ENCODE peak calls at places on chromosomes 7 and 10, in ten cellular contexts. O, Z, A, K, H, Q, U, B, P and Y are unnamed samples.

GRCh38 chr10:60661627-60662026 is 116.7 kb upstream of the CDK1 start:
- DNase-seq in O (no peak), Z (no peak), A (no peak), K (no peak), H (peak; percentile 94), Q (no peak), U (no peak), B (no peak), P (no peak), Y (no peak)

GRCh38 chr10:97256356-97256755 is 36.1 kb downstream of the ARHGAP19 start:
- DNase-seq in O (no peak), Z (no peak), A (no peak), K (no peak), H (no peak), Q (no peak), U (no peak), B (no peak), P (no peak), Y (no peak)

GRCh38 chr7:133331861-133332260 is 79.0 kb downstream of the EXOC4 start:
- DNase-seq in O (no peak), Z (no peak), A (no peak), K (no peak), H (no peak), Q (no peak), U (no peak), B (no peak), P (no peak), Y (no peak)

GRCh38 chr10:117175215-117175900 is 21.9 kb upstream of the KCNK18 start:
- DNase-seq in O (peak; percentile 87), Z (no peak), A (no peak), K (no peak), H (no peak), Q (no peak), U (no peak), B (peak; percentile 37), P (peak; percentile 41), Y (no peak)

GRCh38 chr7:120991570-120991969 is 3.1 kb downstream of the CPED1 start:
- DNase-seq in O (no peak), Z (no peak), A (no peak), K (no peak), H (peak; percentile 41), Q (no peak), U (no peak), B (no peak), P (no peak), Y (no peak)

GRCh38 chr7:93310346-93310745 is 78.2 kb downstream of the VPS50 start:
- DNase-seq in O (no peak), Z (no peak), A (no peak), K (no peak), H (peak; percentile 4), Q (no peak), U (no peak), B (no peak), P (no peak), Y (no peak)

GRCh38 chr7:80095545-80095944 is 39.1 kb upstream of the GNAI1 start:
- DNase-seq in O (no peak), Z (no peak), A (no peak), K (no peak), H (peak; percentile 45), Q (no peak), U (no peak), B (no peak), P (no peak), Y (no peak)

GRCh38 chr7:50782376-50783208 is at the start of gene GRB10:
- DNase-seq in O (no peak), Z (peak; percentile 22), A (no peak), K (peak; percentile 80), H (peak; percentile 56), Q (peak; percentile 10), U (no peak), B (peak; percentile 68), P (no peak), Y (peak; percentile 71)

GRCh38 chr7:106277976-106278375 is 6.8 kb downstream of the NAMPT start:
- DNase-seq in O (no peak), Z (no peak), A (no peak), K (no peak), H (no peak), Q (no peak), U (no peak), B (no peak), P (no peak), Y (no peak)

GRCh38 chr7:2572101-2572842 is 13.5 kb downstream of the IQCE start:
- DNase-seq in O (peak; percentile 70), Z (peak; percentile 23), A (no peak), K (no peak), H (peak; percentile 80), Q (no peak), U (no peak), B (no peak), P (no peak), Y (no peak)

GRCh38 chr7:45086348-45087065 is 2.3 kb downstream of the NACAD start:
- DNase-seq in O (peak; percentile 61), Z (no peak), A (no peak), K (peak; percentile 85), H (no peak), Q (no peak), U (no peak), B (no peak), P (no peak), Y (no peak)

GRCh38 chr7:39186131-39186530 is 208.4 kb downstream of the POU6F2 start:
- DNase-seq in O (no peak), Z (no peak), A (no peak), K (no peak), H (no peak), Q (no peak), U (no peak), B (no peak), P (no peak), Y (no peak)

GRCh38 chr7:154592392-154592791 is 410.5 kb downstream of the PAXIP1 start:
- DNase-seq in O (no peak), Z (no peak), A (no peak), K (no peak), H (no peak), Q (no peak), U (no peak), B (no peak), P (no peak), Y (no peak)

GRCh38 chr10:124742418-124743187 is 1.6 kb downstream of the FAM53B start:
- DNase-seq in O (peak; percentile 85), Z (no peak), A (no peak), K (peak; percentile 47), H (peak; percentile 38), Q (peak; percentile 22), U (no peak), B (peak; percentile 41), P (no peak), Y (peak; percentile 68)